ENCODE peak calls at places on chromosome 11, in nine cellular contexts. One of them, this sample, is unnamed.
A peak's percentile ranks its signal among the peaks of the same experiment; 100 is the strongest.

GRCh38 chr11:124536520-124536919 is 6.9 kb downstream of the OR8B12 start:
- DNase-seq in stimulated activated CD8-positive, alpha-beta memory T cell treated with anti-CD3 and anti-CD28 coated beads, Interleukin-15, amount 100 ng/mL, for 4 hours: no peak
- DNase-seq in lung microvascular endothelial cell: no peak
- DNase-seq in nephron progenitor cell: peak; percentile 9
- DNase-seq in activated CD8-positive, alpha-beta memory T cell treated with anti-CD3 and anti-CD28 coated beads, Interleukin-2, amount 50 U/mL, for 4 hours: no peak
- DNase-seq in fibroblast of lung: peak; percentile 51
- DNase-seq in progenitor cell of endocrine pancreas: no peak
- DNase-seq in T follicular helper cell: no peak
- DNase-seq in stimulated activated CD4-positive, alpha-beta T cell treated with anti-CD3 and anti-CD28 coated beads, Interleukin-4, amount 100 ng/mL, for 4 hours: no peak
- DNase-seq in this sample: no peak

GRCh38 chr11:43567396-43567975 is 113.1 kb upstream of the HSD17B12 start:
- DNase-seq in lung microvascular endothelial cell: peak; percentile 54
- DNase-seq in nephron progenitor cell: no peak
- DNase-seq in T follicular helper cell: no peak
- DNase-seq in stimulated activated CD8-positive, alpha-beta memory T cell treated with anti-CD3 and anti-CD28 coated beads, Interleukin-15, amount 100 ng/mL, for 4 hours: no peak
- DNase-seq in fibroblast of lung: peak; percentile 29
- DNase-seq in stimulated activated CD4-positive, alpha-beta T cell treated with anti-CD3 and anti-CD28 coated beads, Interleukin-4, amount 100 ng/mL, for 4 hours: no peak
- DNase-seq in progenitor cell of endocrine pancreas: no peak
- DNase-seq in activated CD8-positive, alpha-beta memory T cell treated with anti-CD3 and anti-CD28 coated beads, Interleukin-2, amount 50 U/mL, for 4 hours: no peak
- DNase-seq in this sample: no peak

GRCh38 chr11:88231894-88232482 is 56.7 kb upstream of the RAB38 start:
- DNase-seq in stimulated activated CD4-positive, alpha-beta T cell treated with anti-CD3 and anti-CD28 coated beads, Interleukin-4, amount 100 ng/mL, for 4 hours: no peak
- DNase-seq in nephron progenitor cell: peak; percentile 5
- DNase-seq in stimulated activated CD8-positive, alpha-beta memory T cell treated with anti-CD3 and anti-CD28 coated beads, Interleukin-15, amount 100 ng/mL, for 4 hours: no peak
- DNase-seq in T follicular helper cell: no peak
- DNase-seq in fibroblast of lung: peak; percentile 37
- DNase-seq in progenitor cell of endocrine pancreas: no peak
- DNase-seq in activated CD8-positive, alpha-beta memory T cell treated with anti-CD3 and anti-CD28 coated beads, Interleukin-2, amount 50 U/mL, for 4 hours: no peak
- DNase-seq in lung microvascular endothelial cell: peak; percentile 56
- DNase-seq in this sample: peak; percentile 41

GRCh38 chr11:23991140-23991539 is 505.7 kb upstream of the LUZP2 start:
- DNase-seq in progenitor cell of endocrine pancreas: no peak
- DNase-seq in stimulated activated CD4-positive, alpha-beta T cell treated with anti-CD3 and anti-CD28 coated beads, Interleukin-4, amount 100 ng/mL, for 4 hours: no peak
- DNase-seq in nephron progenitor cell: no peak
- DNase-seq in stimulated activated CD8-positive, alpha-beta memory T cell treated with anti-CD3 and anti-CD28 coated beads, Interleukin-15, amount 100 ng/mL, for 4 hours: no peak
- DNase-seq in fibroblast of lung: peak; percentile 87
- DNase-seq in lung microvascular endothelial cell: peak; percentile 65
- DNase-seq in T follicular helper cell: no peak
- DNase-seq in activated CD8-positive, alpha-beta memory T cell treated with anti-CD3 and anti-CD28 coated beads, Interleukin-2, amount 50 U/mL, for 4 hours: no peak
- DNase-seq in this sample: no peak

GRCh38 chr11:45930031-45930794 is 7.8 kb downstream of the LARGE2 start:
- DNase-seq in nephron progenitor cell: no peak
- DNase-seq in activated CD8-positive, alpha-beta memory T cell treated with anti-CD3 and anti-CD28 coated beads, Interleukin-2, amount 50 U/mL, for 4 hours: no peak
- DNase-seq in stimulated activated CD8-positive, alpha-beta memory T cell treated with anti-CD3 and anti-CD28 coated beads, Interleukin-15, amount 100 ng/mL, for 4 hours: no peak
- DNase-seq in fibroblast of lung: no peak
- DNase-seq in progenitor cell of endocrine pancreas: no peak
- DNase-seq in stimulated activated CD4-positive, alpha-beta T cell treated with anti-CD3 and anti-CD28 coated beads, Interleukin-4, amount 100 ng/mL, for 4 hours: no peak
- DNase-seq in T follicular helper cell: no peak
- DNase-seq in lung microvascular endothelial cell: no peak
- DNase-seq in this sample: no peak

GRCh38 chr11:44104472-44105294 is 9.2 kb downstream of the EXT2 start:
- DNase-seq in T follicular helper cell: no peak
- DNase-seq in progenitor cell of endocrine pancreas: no peak
- DNase-seq in stimulated activated CD8-positive, alpha-beta memory T cell treated with anti-CD3 and anti-CD28 coated beads, Interleukin-15, amount 100 ng/mL, for 4 hours: no peak
- DNase-seq in nephron progenitor cell: no peak
- DNase-seq in lung microvascular endothelial cell: peak; percentile 19
- DNase-seq in activated CD8-positive, alpha-beta memory T cell treated with anti-CD3 and anti-CD28 coated beads, Interleukin-2, amount 50 U/mL, for 4 hours: no peak
- DNase-seq in stimulated activated CD4-positive, alpha-beta T cell treated with anti-CD3 and anti-CD28 coated beads, Interleukin-4, amount 100 ng/mL, for 4 hours: no peak
- DNase-seq in fibroblast of lung: no peak
- DNase-seq in this sample: no peak

GRCh38 chr11:3166268-3167142 is 1.4 kb upstream of the OSBPL5 start:
- DNase-seq in T follicular helper cell: no peak
- DNase-seq in nephron progenitor cell: no peak
- DNase-seq in stimulated activated CD8-positive, alpha-beta memory T cell treated with anti-CD3 and anti-CD28 coated beads, Interleukin-15, amount 100 ng/mL, for 4 hours: no peak
- DNase-seq in fibroblast of lung: no peak
- DNase-seq in activated CD8-positive, alpha-beta memory T cell treated with anti-CD3 and anti-CD28 coated beads, Interleukin-2, amount 50 U/mL, for 4 hours: no peak
- DNase-seq in progenitor cell of endocrine pancreas: no peak
- DNase-seq in lung microvascular endothelial cell: no peak
- DNase-seq in stimulated activated CD4-positive, alpha-beta T cell treated with anti-CD3 and anti-CD28 coated beads, Interleukin-4, amount 100 ng/mL, for 4 hours: no peak
- DNase-seq in this sample: no peak

GRCh38 chr11:116328410-116328809 is 444.4 kb downstream of the BUD13 start:
- DNase-seq in T follicular helper cell: no peak
- DNase-seq in stimulated activated CD8-positive, alpha-beta memory T cell treated with anti-CD3 and anti-CD28 coated beads, Interleukin-15, amount 100 ng/mL, for 4 hours: no peak
- DNase-seq in nephron progenitor cell: no peak
- DNase-seq in progenitor cell of endocrine pancreas: no peak
- DNase-seq in fibroblast of lung: no peak
- DNase-seq in lung microvascular endothelial cell: no peak
- DNase-seq in activated CD8-positive, alpha-beta memory T cell treated with anti-CD3 and anti-CD28 coated beads, Interleukin-2, amount 50 U/mL, for 4 hours: no peak
- DNase-seq in stimulated activated CD4-positive, alpha-beta T cell treated with anti-CD3 and anti-CD28 coated beads, Interleukin-4, amount 100 ng/mL, for 4 hours: no peak
- DNase-seq in this sample: no peak

GRCh38 chr11:132980721-132981120 is 551.6 kb downstream of the OPCML start:
- DNase-seq in activated CD8-positive, alpha-beta memory T cell treated with anti-CD3 and anti-CD28 coated beads, Interleukin-2, amount 50 U/mL, for 4 hours: no peak
- DNase-seq in nephron progenitor cell: no peak
- DNase-seq in stimulated activated CD4-positive, alpha-beta T cell treated with anti-CD3 and anti-CD28 coated beads, Interleukin-4, amount 100 ng/mL, for 4 hours: no peak
- DNase-seq in fibroblast of lung: no peak
- DNase-seq in T follicular helper cell: no peak
- DNase-seq in stimulated activated CD8-positive, alpha-beta memory T cell treated with anti-CD3 and anti-CD28 coated beads, Interleukin-15, amount 100 ng/mL, for 4 hours: no peak
- DNase-seq in progenitor cell of endocrine pancreas: no peak
- DNase-seq in lung microvascular endothelial cell: no peak
- DNase-seq in this sample: no peak

GRCh38 chr11:1401656-1402221 is 12.0 kb downstream of the BRSK2 start:
- DNase-seq in stimulated activated CD8-positive, alpha-beta memory T cell treated with anti-CD3 and anti-CD28 coated beads, Interleukin-15, amount 100 ng/mL, for 4 hours: no peak
- DNase-seq in activated CD8-positive, alpha-beta memory T cell treated with anti-CD3 and anti-CD28 coated beads, Interleukin-2, amount 50 U/mL, for 4 hours: peak; percentile 48
- DNase-seq in progenitor cell of endocrine pancreas: peak; percentile 79
- DNase-seq in stimulated activated CD4-positive, alpha-beta T cell treated with anti-CD3 and anti-CD28 coated beads, Interleukin-4, amount 100 ng/mL, for 4 hours: peak; percentile 43
- DNase-seq in fibroblast of lung: peak; percentile 43
- DNase-seq in lung microvascular endothelial cell: peak; percentile 58
- DNase-seq in nephron progenitor cell: peak; percentile 97
- DNase-seq in T follicular helper cell: peak; percentile 25
- DNase-seq in this sample: peak; percentile 21

GRCh38 chr11:13126430-13126829 is 117.3 kb downstream of the RASSF10 start:
- DNase-seq in nephron progenitor cell: no peak
- DNase-seq in progenitor cell of endocrine pancreas: no peak
- DNase-seq in activated CD8-positive, alpha-beta memory T cell treated with anti-CD3 and anti-CD28 coated beads, Interleukin-2, amount 50 U/mL, for 4 hours: no peak
- DNase-seq in lung microvascular endothelial cell: no peak
- DNase-seq in stimulated activated CD4-positive, alpha-beta T cell treated with anti-CD3 and anti-CD28 coated beads, Interleukin-4, amount 100 ng/mL, for 4 hours: no peak
- DNase-seq in fibroblast of lung: peak; percentile 98
- DNase-seq in T follicular helper cell: no peak
- DNase-seq in stimulated activated CD8-positive, alpha-beta memory T cell treated with anti-CD3 and anti-CD28 coated beads, Interleukin-15, amount 100 ng/mL, for 4 hours: no peak
- DNase-seq in this sample: peak; percentile 97

GRCh38 chr11:64591257-64592233 is 525 bp downstream of the SLC22A12 start:
- DNase-seq in stimulated activated CD4-positive, alpha-beta T cell treated with anti-CD3 and anti-CD28 coated beads, Interleukin-4, amount 100 ng/mL, for 4 hours: no peak
- DNase-seq in T follicular helper cell: no peak
- DNase-seq in nephron progenitor cell: no peak
- DNase-seq in progenitor cell of endocrine pancreas: no peak
- DNase-seq in lung microvascular endothelial cell: no peak
- DNase-seq in fibroblast of lung: no peak
- DNase-seq in stimulated activated CD8-positive, alpha-beta memory T cell treated with anti-CD3 and anti-CD28 coated beads, Interleukin-15, amount 100 ng/mL, for 4 hours: no peak
- DNase-seq in activated CD8-positive, alpha-beta memory T cell treated with anti-CD3 and anti-CD28 coated beads, Interleukin-2, amount 50 U/mL, for 4 hours: no peak
- DNase-seq in this sample: no peak

GRCh38 chr11:86811637-86812321 is 11.4 kb downstream of the PRSS23 start:
- DNase-seq in progenitor cell of endocrine pancreas: no peak
- DNase-seq in fibroblast of lung: peak; percentile 81
- DNase-seq in stimulated activated CD8-positive, alpha-beta memory T cell treated with anti-CD3 and anti-CD28 coated beads, Interleukin-15, amount 100 ng/mL, for 4 hours: no peak
- DNase-seq in stimulated activated CD4-positive, alpha-beta T cell treated with anti-CD3 and anti-CD28 coated beads, Interleukin-4, amount 100 ng/mL, for 4 hours: no peak
- DNase-seq in activated CD8-positive, alpha-beta memory T cell treated with anti-CD3 and anti-CD28 coated beads, Interleukin-2, amount 50 U/mL, for 4 hours: no peak
- DNase-seq in lung microvascular endothelial cell: peak; percentile 65
- DNase-seq in T follicular helper cell: no peak
- DNase-seq in nephron progenitor cell: no peak
- DNase-seq in this sample: no peak

GRCh38 chr11:65557280-65558001 is 718 bp downstream of the LTBP3 start:
- DNase-seq in fibroblast of lung: no peak
- DNase-seq in T follicular helper cell: no peak
- DNase-seq in stimulated activated CD8-positive, alpha-beta memory T cell treated with anti-CD3 and anti-CD28 coated beads, Interleukin-15, amount 100 ng/mL, for 4 hours: no peak
- DNase-seq in stimulated activated CD4-positive, alpha-beta T cell treated with anti-CD3 and anti-CD28 coated beads, Interleukin-4, amount 100 ng/mL, for 4 hours: no peak
- DNase-seq in lung microvascular endothelial cell: no peak
- DNase-seq in progenitor cell of endocrine pancreas: no peak
- DNase-seq in nephron progenitor cell: peak; percentile 72
- DNase-seq in activated CD8-positive, alpha-beta memory T cell treated with anti-CD3 and anti-CD28 coated beads, Interleukin-2, amount 50 U/mL, for 4 hours: no peak
- DNase-seq in this sample: no peak

GRCh38 chr11:36292311-36292722 is 3.1 kb upstream of the COMMD9 start:
- DNase-seq in stimulated activated CD4-positive, alpha-beta T cell treated with anti-CD3 and anti-CD28 coated beads, Interleukin-4, amount 100 ng/mL, for 4 hours: no peak
- DNase-seq in nephron progenitor cell: no peak
- DNase-seq in T follicular helper cell: no peak
- DNase-seq in activated CD8-positive, alpha-beta memory T cell treated with anti-CD3 and anti-CD28 coated beads, Interleukin-2, amount 50 U/mL, for 4 hours: no peak
- DNase-seq in fibroblast of lung: peak; percentile 31
- DNase-seq in progenitor cell of endocrine pancreas: no peak
- DNase-seq in lung microvascular endothelial cell: peak; percentile 40
- DNase-seq in stimulated activated CD8-positive, alpha-beta memory T cell treated with anti-CD3 and anti-CD28 coated beads, Interleukin-15, amount 100 ng/mL, for 4 hours: no peak
- DNase-seq in this sample: no peak

GRCh38 chr11:103737791-103738190 is 298.6 kb upstream of the DDI1 start:
- DNase-seq in progenitor cell of endocrine pancreas: no peak
- DNase-seq in stimulated activated CD8-positive, alpha-beta memory T cell treated with anti-CD3 and anti-CD28 coated beads, Interleukin-15, amount 100 ng/mL, for 4 hours: no peak
- DNase-seq in nephron progenitor cell: no peak
- DNase-seq in fibroblast of lung: peak; percentile 27
- DNase-seq in stimulated activated CD4-positive, alpha-beta T cell treated with anti-CD3 and anti-CD28 coated beads, Interleukin-4, amount 100 ng/mL, for 4 hours: no peak
- DNase-seq in activated CD8-positive, alpha-beta memory T cell treated with anti-CD3 and anti-CD28 coated beads, Interleukin-2, amount 50 U/mL, for 4 hours: no peak
- DNase-seq in lung microvascular endothelial cell: no peak
- DNase-seq in T follicular helper cell: no peak
- DNase-seq in this sample: no peak

GRCh38 chr11:12288212-12288933 is 89.0 kb upstream of the PARVA start:
- DNase-seq in stimulated activated CD8-positive, alpha-beta memory T cell treated with anti-CD3 and anti-CD28 coated beads, Interleukin-15, amount 100 ng/mL, for 4 hours: no peak
- DNase-seq in fibroblast of lung: peak; percentile 92
- DNase-seq in stimulated activated CD4-positive, alpha-beta T cell treated with anti-CD3 and anti-CD28 coated beads, Interleukin-4, amount 100 ng/mL, for 4 hours: peak; percentile 45
- DNase-seq in T follicular helper cell: peak; percentile 20
- DNase-seq in nephron progenitor cell: peak; percentile 89
- DNase-seq in lung microvascular endothelial cell: peak; percentile 90
- DNase-seq in progenitor cell of endocrine pancreas: peak; percentile 84
- DNase-seq in activated CD8-positive, alpha-beta memory T cell treated with anti-CD3 and anti-CD28 coated beads, Interleukin-2, amount 50 U/mL, for 4 hours: peak; percentile 41
- DNase-seq in this sample: peak; percentile 91

GRCh38 chr11:102144357-102145342 is 34.4 kb downstream of the YAP1 start:
- DNase-seq in T follicular helper cell: no peak
- DNase-seq in nephron progenitor cell: peak; percentile 22
- DNase-seq in fibroblast of lung: peak; percentile 46
- DNase-seq in stimulated activated CD8-positive, alpha-beta memory T cell treated with anti-CD3 and anti-CD28 coated beads, Interleukin-15, amount 100 ng/mL, for 4 hours: no peak
- DNase-seq in lung microvascular endothelial cell: peak; percentile 34
- DNase-seq in activated CD8-positive, alpha-beta memory T cell treated with anti-CD3 and anti-CD28 coated beads, Interleukin-2, amount 50 U/mL, for 4 hours: no peak
- DNase-seq in stimulated activated CD4-positive, alpha-beta T cell treated with anti-CD3 and anti-CD28 coated beads, Interleukin-4, amount 100 ng/mL, for 4 hours: no peak
- DNase-seq in progenitor cell of endocrine pancreas: no peak
- DNase-seq in this sample: no peak

GRCh38 chr11:120801801-120802689 is 221.9 kb upstream of the TBCEL start:
- DNase-seq in fibroblast of lung: peak; percentile 45
- DNase-seq in nephron progenitor cell: peak; percentile 85
- DNase-seq in stimulated activated CD8-positive, alpha-beta memory T cell treated with anti-CD3 and anti-CD28 coated beads, Interleukin-15, amount 100 ng/mL, for 4 hours: no peak
- DNase-seq in lung microvascular endothelial cell: peak; percentile 67
- DNase-seq in T follicular helper cell: peak; percentile 10
- DNase-seq in activated CD8-positive, alpha-beta memory T cell treated with anti-CD3 and anti-CD28 coated beads, Interleukin-2, amount 50 U/mL, for 4 hours: peak; percentile 45
- DNase-seq in progenitor cell of endocrine pancreas: peak; percentile 67
- DNase-seq in stimulated activated CD4-positive, alpha-beta T cell treated with anti-CD3 and anti-CD28 coated beads, Interleukin-4, amount 100 ng/mL, for 4 hours: peak; percentile 36
- DNase-seq in this sample: peak; percentile 11

GRCh38 chr11:90332415-90332814 is 109.6 kb upstream of the CHORDC1 start:
- DNase-seq in fibroblast of lung: no peak
- DNase-seq in nephron progenitor cell: no peak
- DNase-seq in lung microvascular endothelial cell: no peak
- DNase-seq in stimulated activated CD4-positive, alpha-beta T cell treated with anti-CD3 and anti-CD28 coated beads, Interleukin-4, amount 100 ng/mL, for 4 hours: no peak
- DNase-seq in stimulated activated CD8-positive, alpha-beta memory T cell treated with anti-CD3 and anti-CD28 coated beads, Interleukin-15, amount 100 ng/mL, for 4 hours: no peak
- DNase-seq in progenitor cell of endocrine pancreas: no peak
- DNase-seq in T follicular helper cell: no peak
- DNase-seq in activated CD8-positive, alpha-beta memory T cell treated with anti-CD3 and anti-CD28 coated beads, Interleukin-2, amount 50 U/mL, for 4 hours: no peak
- DNase-seq in this sample: peak; percentile 11

GRCh38 chr11:128678017-128678416 is 15.9 kb upstream of the FLI1 start:
- DNase-seq in progenitor cell of endocrine pancreas: no peak
- DNase-seq in stimulated activated CD4-positive, alpha-beta T cell treated with anti-CD3 and anti-CD28 coated beads, Interleukin-4, amount 100 ng/mL, for 4 hours: no peak
- DNase-seq in nephron progenitor cell: no peak
- DNase-seq in T follicular helper cell: no peak
- DNase-seq in fibroblast of lung: no peak
- DNase-seq in activated CD8-positive, alpha-beta memory T cell treated with anti-CD3 and anti-CD28 coated beads, Interleukin-2, amount 50 U/mL, for 4 hours: no peak
- DNase-seq in stimulated activated CD8-positive, alpha-beta memory T cell treated with anti-CD3 and anti-CD28 coated beads, Interleukin-15, amount 100 ng/mL, for 4 hours: no peak
- DNase-seq in lung microvascular endothelial cell: peak; percentile 61
- DNase-seq in this sample: no peak

This sample was measured in foreskin melanocyte.